ENCODE peak calls at places on chromosomes 16 and 17, in four cellular contexts. Z, Q, U and I are unnamed samples.

GRCh38 chr17:57861737-57862409 is 12.0 kb upstream of the MRPS23 start:
- DNase-seq in U (no peak), Z (peak), Q (no peak), I (no peak)

GRCh38 chr16:17370233-17371013 is 100.3 kb downstream of the XYLT1 start:
- DNase-seq in Q (no peak), U (no peak), Z (no peak), I (no peak)

GRCh38 chr17:57861000-57861736 is 11.3 kb upstream of the MRPS23 start:
- DNase-seq in U (no peak), Q (no peak), Z (peak), I (no peak)

GRCh38 chr17:59038734-59039133 is 67.9 kb downstream of the TRIM37 start:
- DNase-seq in Z (peak), Q (peak), U (no peak), I (no peak)

GRCh38 chr17:79075433-79075805 is 795 bp downstream of the ENGASE start:
- DNase-seq in Z (no peak), Q (no peak), U (no peak), I (no peak)

GRCh38 chr16:12507366-12507765 is 296.3 kb downstream of the CPPED1 start:
- DNase-seq in U (no peak), Q (no peak), Z (no peak), I (no peak)

GRCh38 chr17:3666516-3666915 is 1.9 kb downstream of the TAX1BP3 start:
- DNase-seq in Z (no peak), Q (no peak), U (no peak), I (no peak)

GRCh38 chr16:6160871-6161270 is 1063.3 kb upstream of the EEF2KMT start:
- DNase-seq in U (no peak), Z (no peak), Q (no peak), I (no peak)

GRCh38 chr17:17236295-17237025 is 508 bp downstream of the FLCN start:
- DNase-seq in U (no peak), Q (no peak), Z (peak), I (no peak)

GRCh38 chr17:2058521-2059124 is 3.7 kb downstream of the HIC1 start:
- DNase-seq in U (peak), Z (no peak), Q (no peak), I (no peak)

GRCh38 chr16:2029350-2029749 is 2.6 kb downstream of the NHERF2 start:
- DNase-seq in Z (no peak), Q (no peak), U (no peak), I (no peak)

GRCh38 chr16:82830944-82831343 is 204.2 kb downstream of the CDH13 start:
- DNase-seq in U (no peak), Q (no peak), Z (no peak), I (no peak)

GRCh38 chr17:40373324-40373723 is 8.8 kb upstream of the GJD3 start:
- DNase-seq in Q (no peak), Z (peak), U (no peak), I (no peak)

GRCh38 chr17:8867361-8867981 is at the start of gene PIK3R6:
- DNase-seq in Z (no peak), Q (no peak), U (no peak), I (no peak)

GRCh38 chr17:44539664-44540063 is 17.6 kb upstream of the FZD2 start:
- DNase-seq in U (no peak), Z (no peak), Q (no peak), I (no peak)

GRCh38 chr17:82449136-82449882 is 1.2 kb downstream of the CYBC1 start:
- DNase-seq in Z (no peak), U (peak), Q (no peak), I (no peak)

GRCh38 chr17:76079577-76080206 is 710 bp downstream of the ZACN start:
- DNase-seq in Z (peak), Q (no peak), U (no peak), I (no peak)

GRCh38 chr16:90008708-90009145 is 10.5 kb downstream of the DBNDD1 start:
- DNase-seq in Q (no peak), Z (no peak), U (peak), I (no peak)

GRCh38 chr17:39236383-39236927 is 10.7 kb upstream of the STAC2 start:
- DNase-seq in Q (no peak), U (no peak), Z (no peak), I (no peak)

GRCh38 chr16:24838554-24839266 is 7.1 kb upstream of the SLC5A11 start:
- DNase-seq in U (no peak), Q (peak), Z (peak), I (no peak)

GRCh38 chr17:18301081-18301480 is 13.7 kb downstream of the TOP3A start:
- DNase-seq in Q (no peak), U (no peak), Z (no peak), I (no peak)

GRCh38 chr16:66519482-66519881 is 30.4 kb downstream of the TK2 start:
- DNase-seq in Z (no peak), Q (no peak), U (no peak), I (no peak)